ENCODE peak calls at places on chromosomes 1 and 21, in four cellular contexts. Y is GM23248; A is neural progenitor cell; Q is naive thymus-derived CD8-positive, alpha-beta T cell. Z is an unnamed sample.

GRCh38 chr1:218488986-218489385 is 143.8 kb downstream of the TGFB2 start:
- DNase-seq in Y (no peak), A (peak), Q (no peak), Z (peak)

GRCh38 chr1:147748687-147749350 is 11.6 kb downstream of the GJA5 start:
- DNase-seq in Y (no peak), A (no peak), Q (no peak), Z (no peak)

GRCh38 chr1:172414331-172414730 is 6.2 kb upstream of the C1orf105 start:
- DNase-seq in Y (peak), A (no peak), Q (no peak), Z (no peak)

GRCh38 chr1:191498318-191498717 is 659.9 kb upstream of the RGS18 start:
- DNase-seq in Y (peak), A (no peak), Q (no peak), Z (no peak)

GRCh38 chr1:231921951-231922350 is 295.4 kb downstream of the DISC1 start:
- DNase-seq in Y (no peak), A (no peak), Q (no peak), Z (no peak)

GRCh38 chr1:231421616-231421970 is 494 bp downstream of the EGLN1 start:
- DNase-seq in Y (peak), A (no peak), Q (no peak), Z (no peak)

GRCh38 chr21:43608225-43608624 is 51.1 kb downstream of the HSF2BP start:
- DNase-seq in Y (peak), A (no peak), Q (no peak), Z (no peak)

GRCh38 chr1:92274939-92275338 is 23.8 kb downstream of the GLMN start:
- DNase-seq in Y (peak), A (no peak), Q (no peak), Z (no peak)

GRCh38 chr21:14864211-14865021 is 200.4 kb downstream of the NRIP1 start:
- DNase-seq in Y (peak), A (peak), Q (no peak), Z (peak)

GRCh38 chr1:151137789-151138188 is 8.6 kb downstream of the SEMA6C start:
- DNase-seq in Y (no peak), A (no peak), Q (no peak), Z (no peak)

GRCh38 chr1:15171271-15171908 is 17.8 kb downstream of the TMEM51 start:
- DNase-seq in Y (no peak), A (no peak), Q (no peak), Z (no peak)

GRCh38 chr21:33975548-33976081 is 60.0 kb upstream of the ATP5PO start:
- DNase-seq in Y (peak), A (no peak), Q (peak), Z (no peak)

GRCh38 chr1:230509281-230509977 is 83.3 kb upstream of the PGBD5 start:
- DNase-seq in Y (peak), A (no peak), Q (no peak), Z (peak)

GRCh38 chr1:41615316-41615715 is 130.8 kb upstream of the EDN2 start:
- DNase-seq in Y (no peak), A (no peak), Q (no peak), Z (no peak)

GRCh38 chr1:25469177-25469576 is 38.5 kb downstream of the MACO1 start:
- DNase-seq in Y (peak), A (no peak), Q (no peak), Z (no peak)

GRCh38 chr1:89672489-89673183 is 39.7 kb downstream of the LRRC8C start:
- DNase-seq in Y (peak), A (no peak), Q (no peak), Z (peak)

GRCh38 chr1:59215766-59216291 is 81.1 kb upstream of the FGGY start:
- DNase-seq in Y (no peak), A (no peak), Q (no peak), Z (no peak)

GRCh38 chr1:83883979-83884378 is 115.0 kb downstream of the TTLL7 start:
- DNase-seq in Y (peak), A (no peak), Q (no peak), Z (no peak)

GRCh38 chr1:225526878-225527277 is 99.0 kb upstream of the LBR start:
- DNase-seq in Y (no peak), A (no peak), Q (no peak), Z (no peak)

GRCh38 chr21:36474591-36474990 is 5.3 kb downstream of the CLDN14 start:
- DNase-seq in Y (no peak), A (no peak), Q (no peak), Z (no peak)

GRCh38 chr1:230240446-230241076 is 173.5 kb downstream of the GALNT2 start:
- DNase-seq in Y (peak), A (no peak), Q (no peak), Z (no peak)

GRCh38 chr1:33295450-33296081 is 25.3 kb downstream of the A3GALT2 start:
- DNase-seq in Y (peak), A (peak), Q (peak), Z (peak)

Z was measured in A549.